ENCODE peak calls at places on chromosomes 6 and 20, in seven cellular contexts. Q is IMR-90; O is Calu3; V is CD8-positive, alpha-beta T cell; T is stimulated activated CD4-positive, alpha-beta T cell treated with anti-CD3 and anti-CD28 coated beads, TNF-alpha, amount 100 ng/mL, for 24 hours; S is left cardiac atrium; C is NCI-H1105. P is an unnamed sample.

GRCh38 chr20:24660651-24661050 is 191.2 kb downstream of the SYNDIG1 start:
- DNase-seq in V (no peak), C (no peak), S (no peak), T (no peak), O (no peak), Q (no peak), P (no peak)

GRCh38 chr6:151699719-151700118 is 107.8 kb upstream of the ESR1 start:
- DNase-seq in C (no peak), S (no peak), Q (no peak), O (no peak), V (no peak), T (no peak), P (no peak)

GRCh38 chr6:81553246-81553645 is 199.2 kb downstream of the TENT5A start:
- DNase-seq in T (no peak), O (no peak), Q (peak), V (no peak), S (no peak), C (no peak), P (no peak)

GRCh38 chr6:107187630-107188029 is 72.3 kb upstream of the BEND3 start:
- DNase-seq in O (no peak), C (no peak), Q (no peak), T (no peak), V (no peak), S (no peak), P (no peak)

GRCh38 chr20:62929051-62929538 is 2.8 kb upstream of the DIDO1 start:
- DNase-seq in O (peak), V (peak), C (no peak), T (no peak), Q (peak), S (peak), P (peak)

GRCh38 chr20:22743426-22743825 is 159.1 kb upstream of the FOXA2 start:
- DNase-seq in T (no peak), O (no peak), S (no peak), V (no peak), Q (no peak), C (no peak), P (no peak)

GRCh38 chr6:29696147-29697129 is 15.5 kb upstream of the ZFP57 start:
- DNase-seq in C (no peak), T (no peak), Q (no peak), V (no peak), S (no peak), O (peak), P (no peak)

GRCh38 chr6:66935612-66936011 is 1228.6 kb upstream of the EYS start:
- DNase-seq in Q (no peak), V (no peak), C (no peak), O (no peak), T (no peak), S (no peak), P (no peak)

GRCh38 chr6:13413906-13414555 is 73.4 kb downstream of the GFOD1 start:
- DNase-seq in Q (peak), C (no peak), T (no peak), S (peak), O (no peak), V (no peak), P (no peak)

GRCh38 chr6:414447-414846 is 22.9 kb downstream of the IRF4 start:
- DNase-seq in O (no peak), V (no peak), S (no peak), Q (no peak), T (no peak), C (no peak), P (no peak)

GRCh38 chr6:104754788-104755409 is 104.8 kb downstream of the HACE1 start:
- DNase-seq in Q (no peak), O (no peak), S (no peak), C (no peak), T (no peak), V (no peak), P (no peak)

GRCh38 chr6:169666441-169666840 is 35.4 kb downstream of the WDR27 start:
- DNase-seq in V (no peak), C (no peak), O (no peak), S (no peak), Q (no peak), T (no peak), P (no peak)

GRCh38 chr6:53959717-53960116 is 151.5 kb upstream of the MLIP start:
- DNase-seq in Q (peak), C (no peak), T (no peak), S (no peak), O (no peak), V (no peak), P (no peak)

GRCh38 chr6:678515-678914 is 14.4 kb downstream of the EXOC2 start:
- DNase-seq in S (no peak), O (no peak), V (no peak), T (no peak), Q (no peak), C (no peak), P (no peak)

GRCh38 chr6:760982-761955 is 68.3 kb upstream of the EXOC2 start:
- DNase-seq in C (no peak), O (no peak), S (no peak), Q (no peak), V (no peak), T (no peak), P (no peak)

GRCh38 chr20:33732166-33732970 is 572 bp downstream of the ZNF341 start:
- DNase-seq in V (peak), T (peak), C (peak), O (peak), Q (no peak), S (peak), P (peak)

GRCh38 chr6:11232968-11233626 is 629 bp upstream of the NEDD9 start:
- DNase-seq in O (no peak), S (no peak), C (peak), Q (peak), T (peak), V (no peak), P (peak)

GRCh38 chr20:56663660-56664059 is 34.6 kb downstream of the TFAP2C start:
- DNase-seq in T (no peak), S (no peak), V (no peak), Q (no peak), O (no peak), C (no peak), P (no peak)

GRCh38 chr6:11223296-11223695 is 9.2 kb downstream of the NEDD9 start:
- DNase-seq in T (no peak), V (no peak), S (no peak), Q (no peak), O (no peak), C (no peak), P (no peak)

GRCh38 chr6:131490441-131490840 is 82.6 kb upstream of the ARG1 start:
- DNase-seq in S (no peak), T (no peak), O (no peak), Q (no peak), V (no peak), C (no peak), P (no peak)

GRCh38 chr6:128801621-128802020 is 81.3 kb upstream of the LAMA2 start:
- DNase-seq in C (no peak), V (no peak), O (no peak), Q (no peak), S (no peak), T (no peak), P (no peak)

P was measured in testis.